ENCODE peak calls at places on chromosomes 4 and X, in five cellular contexts. One of them, this sample, is unnamed.

GRCh38 chr4:157291071-157291470 is 70.5 kb downstream of the GRIA2 start:
- DNase-seq in tibial nerve: no peak
- DNase-seq in B cell: no peak
- DNase-seq in spleen: no peak
- DNase-seq in left ventricle myocardium inferior: no peak
- DNase-seq in this sample: no peak

GRCh38 chr4:135838889-135839288 is 1637.3 kb upstream of the PABPC4L start:
- DNase-seq in spleen: no peak
- DNase-seq in tibial nerve: no peak
- DNase-seq in B cell: no peak
- DNase-seq in left ventricle myocardium inferior: no peak
- DNase-seq in this sample: no peak

GRCh38 chr4:183920512-183920911 is 15.4 kb downstream of the STOX2 start:
- DNase-seq in B cell: no peak
- DNase-seq in spleen: no peak
- DNase-seq in tibial nerve: no peak
- DNase-seq in left ventricle myocardium inferior: no peak
- DNase-seq in this sample: no peak

GRCh38 chr4:107755841-107756356 is 35.9 kb upstream of the PAPSS1 start:
- DNase-seq in tibial nerve: no peak
- DNase-seq in B cell: no peak
- DNase-seq in spleen: no peak
- DNase-seq in left ventricle myocardium inferior: no peak
- DNase-seq in this sample: no peak

GRCh38 chrX:69060631-69061408 is 104.4 kb downstream of the PJA1 start:
- DNase-seq in spleen: no peak
- DNase-seq in tibial nerve: peak; percentile 18
- DNase-seq in left ventricle myocardium inferior: peak; percentile 26
- DNase-seq in B cell: no peak
- DNase-seq in this sample: peak; percentile 21

GRCh38 chr4:94290245-94290644 is 52.4 kb downstream of the HPGDS start:
- DNase-seq in B cell: no peak
- DNase-seq in tibial nerve: no peak
- DNase-seq in left ventricle myocardium inferior: no peak
- DNase-seq in spleen: no peak
- DNase-seq in this sample: no peak

GRCh38 chr4:74503580-74503979 is 58.6 kb downstream of the AREG start:
- DNase-seq in left ventricle myocardium inferior: no peak
- DNase-seq in spleen: no peak
- DNase-seq in tibial nerve: no peak
- DNase-seq in B cell: no peak
- DNase-seq in this sample: no peak

GRCh38 chr4:185991750-185992149 is 77.2 kb upstream of the TLR3 start:
- DNase-seq in left ventricle myocardium inferior: no peak
- DNase-seq in spleen: no peak
- DNase-seq in tibial nerve: no peak
- DNase-seq in B cell: no peak
- DNase-seq in this sample: no peak

GRCh38 chr4:106038012-106038411 is 142.7 kb downstream of the NPNT start:
- DNase-seq in B cell: no peak
- DNase-seq in tibial nerve: no peak
- DNase-seq in spleen: no peak
- DNase-seq in left ventricle myocardium inferior: no peak
- DNase-seq in this sample: no peak

GRCh38 chr4:13193662-13194061 is 290.5 kb downstream of the RAB28 start:
- DNase-seq in tibial nerve: no peak
- DNase-seq in spleen: no peak
- DNase-seq in B cell: no peak
- DNase-seq in left ventricle myocardium inferior: no peak
- DNase-seq in this sample: no peak
- TF ChIP-seq CTCF in tibial nerve: no peak
- TF ChIP-seq CTCF in spleen: no peak
- TF ChIP-seq CTCF in B cell: no peak
- TF ChIP-seq CTCF in left ventricle myocardium inferior: no peak
- TF ChIP-seq CTCF in this sample: no peak

DNA sequence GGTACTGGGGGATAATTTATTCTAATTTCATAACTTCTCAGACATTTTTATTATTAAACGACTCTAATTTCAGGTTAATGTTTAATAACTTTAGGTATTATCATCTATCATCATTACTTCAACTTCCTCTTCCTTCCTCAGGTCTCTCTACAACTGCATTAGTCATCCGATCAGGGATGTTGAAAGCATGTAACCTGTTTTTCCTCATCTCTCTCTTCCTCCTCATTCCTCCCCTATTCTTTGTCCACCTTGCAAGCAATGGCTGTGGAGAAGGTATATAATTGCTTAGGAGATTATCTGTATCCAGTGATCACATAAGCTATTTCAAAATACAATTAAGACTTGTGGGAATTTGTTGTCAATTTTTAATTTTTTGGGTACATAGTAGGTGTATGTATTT is 632.6 kb upstream of the DIAPH2 start:
- DNase-seq in left ventricle myocardium inferior: no peak
- DNase-seq in tibial nerve: no peak
- DNase-seq in B cell: no peak
- DNase-seq in spleen: no peak
- DNase-seq in this sample: no peak
- TF ChIP-seq CTCF in left ventricle myocardium inferior: no peak
- TF ChIP-seq CTCF in tibial nerve: no peak
- TF ChIP-seq CTCF in B cell: no peak
- TF ChIP-seq CTCF in spleen: no peak
- TF ChIP-seq CTCF in this sample: no peak

DNA sequence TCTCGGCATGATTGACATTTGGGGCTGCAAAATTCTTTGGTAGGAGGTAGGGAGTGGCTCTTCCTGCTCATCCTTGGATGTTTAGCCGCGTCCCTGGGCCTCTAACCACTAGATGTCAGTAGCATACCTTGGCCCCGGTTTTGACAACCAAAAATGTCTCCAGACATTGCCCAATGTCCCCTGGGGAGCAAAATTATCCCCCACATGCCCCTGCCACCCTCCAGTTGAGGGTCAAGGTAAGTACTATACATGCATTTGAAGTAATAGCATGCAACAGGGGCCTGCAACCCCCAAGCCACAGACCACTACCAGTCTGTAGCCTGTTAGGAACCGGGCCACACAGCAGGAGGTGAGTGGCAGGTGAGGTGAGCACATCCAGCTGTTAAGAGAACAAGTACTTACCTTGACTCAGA is 17.6 kb upstream of the KIAA1210 start:
- DNase-seq in tibial nerve: no peak
- DNase-seq in spleen: no peak
- DNase-seq in left ventricle myocardium inferior: no peak
- DNase-seq in B cell: no peak
- DNase-seq in this sample: peak; percentile 6
- TF ChIP-seq CTCF in tibial nerve: no peak
- TF ChIP-seq CTCF in spleen: no peak
- TF ChIP-seq CTCF in left ventricle myocardium inferior: peak; percentile 54
- TF ChIP-seq CTCF in B cell: no peak
- TF ChIP-seq CTCF in this sample: peak; percentile 52

GRCh38 chr4:55444822-55445221 is 49.1 kb downstream of the TMEM165 start:
- DNase-seq in left ventricle myocardium inferior: no peak
- DNase-seq in B cell: peak; percentile 12
- DNase-seq in tibial nerve: no peak
- DNase-seq in spleen: no peak
- DNase-seq in this sample: no peak
- TF ChIP-seq CTCF in left ventricle myocardium inferior: peak; percentile 46
- TF ChIP-seq CTCF in B cell: no peak
- TF ChIP-seq CTCF in tibial nerve: no peak
- TF ChIP-seq CTCF in spleen: no peak
- TF ChIP-seq CTCF in this sample: no peak